ENCODE peak calls at places on chromosomes 5 and 9, in four cellular contexts. M is cardiac fibroblast, V is astrocyte of the spinal cord, B is fibroblast of the aortic adventitia. I is an unnamed sample.

GRCh38 chr9:136085815-136086212 is 9.3 kb downstream of the NACC2 start:
- DNase-seq in B (no peak), V (no peak), M (no peak), I (no peak)

GRCh38 chr9:109278848-109279247 is 42.0 kb downstream of the EPB41L4B start:
- DNase-seq in B (no peak), M (no peak), V (no peak), I (no peak)

GRCh38 chr9:104941597-104941996 is 13.6 kb upstream of the ABCA1 start:
- DNase-seq in M (no peak), V (no peak), B (no peak), I (no peak)

GRCh38 chr5:16902846-16903245 is 33.2 kb downstream of the MYO10 start:
- DNase-seq in B (peak), V (no peak), M (no peak), I (peak)

GRCh38 chr9:91316093-91316492 is 45.6 kb downstream of the AUH start:
- DNase-seq in M (no peak), V (no peak), B (no peak), I (no peak)

GRCh38 chr5:147479431-147479830 is 30.4 kb downstream of the DPYSL3 start:
- DNase-seq in V (no peak), M (no peak), B (no peak), I (peak)

GRCh38 chr9:111094433-111095421 is 56.5 kb upstream of the LPAR1 start:
- DNase-seq in V (peak), M (peak), B (peak), I (peak)

GRCh38 chr5:180589771-180590542 is 1.3 kb downstream of the SCGB3A1 start:
- DNase-seq in B (no peak), M (no peak), V (no peak), I (no peak)

GRCh38 chr5:122019936-122020590 is 58.0 kb downstream of the LOX start:
- DNase-seq in B (no peak), M (peak), V (peak), I (no peak)

GRCh38 chr9:122179690-122180074 is 20.0 kb downstream of the MORN5 start:
- DNase-seq in V (no peak), B (peak), M (peak), I (no peak)

GRCh38 chr9:95102001-95102433 is 215.5 kb downstream of the FANCC start:
- DNase-seq in M (no peak), V (no peak), B (no peak), I (no peak)

GRCh38 chr9:93307468-93308157 is 123.7 kb downstream of the WNK2 start:
- DNase-seq in M (no peak), B (no peak), V (no peak), I (no peak)

GRCh38 chr9:982660-983240 is 6.3 kb downstream of the DMRT3 start:
- DNase-seq in M (no peak), B (no peak), V (no peak), I (no peak)

GRCh38 chr9:132144708-132145365 is 17.0 kb upstream of the NTNG2 start:
- DNase-seq in B (peak), M (peak), V (peak), I (no peak)

GRCh38 chr9:100100268-100100667 is 1.2 kb downstream of the INVS start:
- DNase-seq in B (no peak), M (no peak), V (no peak), I (no peak)

GRCh38 chr5:172642046-172642409 is 965 bp downstream of the NEURL1B start:
- DNase-seq in M (no peak), V (peak), B (no peak), I (peak)

GRCh38 chr5:143316844-143317631 is 86.4 kb downstream of the NR3C1 start:
- DNase-seq in M (peak), V (no peak), B (peak), I (no peak)

GRCh38 chr9:70079364-70080103 is 35.9 kb downstream of the MAMDC2 start:
- DNase-seq in B (peak), M (peak), V (no peak), I (peak)

GRCh38 chr9:96327694-96328352 is 25.8 kb upstream of the HSD17B3 start:
- DNase-seq in B (peak), M (peak), V (peak), I (peak)

GRCh38 chr5:166726406-166726805 is 1565.0 kb upstream of the WWC1 start:
- DNase-seq in V (no peak), B (no peak), M (no peak), I (no peak)

GRCh38 chr9:95082401-95083084 is 235.0 kb downstream of the FANCC start:
- DNase-seq in M (no peak), V (no peak), B (no peak), I (no peak)

GRCh38 chr9:35287986-35288515 is 126.2 kb downstream of the UNC13B start:
- DNase-seq in B (peak), V (no peak), M (peak), I (no peak)

DNA sequence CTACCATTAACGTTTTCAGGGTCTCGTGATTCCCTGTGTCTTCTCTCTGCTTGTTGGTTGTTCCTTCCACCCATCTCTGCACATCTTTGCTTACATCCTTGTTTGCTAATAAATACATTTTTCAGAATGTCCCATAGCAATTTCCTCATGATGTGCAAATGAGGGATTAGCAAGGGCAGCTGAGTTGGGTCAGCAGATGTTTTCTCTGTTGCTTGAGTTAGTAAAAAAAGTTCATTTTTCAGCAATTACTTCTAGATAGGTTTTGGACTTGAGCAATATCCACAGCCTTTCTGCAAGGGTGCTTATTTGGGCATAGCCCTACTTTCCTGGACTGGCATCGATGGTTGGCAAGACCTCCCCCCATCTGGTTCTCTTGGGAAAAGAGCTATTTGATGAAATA is 4.8 kb upstream of the TNFSF15 start:
- DNase-seq in B (no peak), V (no peak), M (no peak), I (no peak)
- H3K4me3 ChIP-seq in B (no peak), V (no peak), M (no peak), I (no peak)

GRCh38 chr9:114503009-114503408 is 2.3 kb downstream of the WHRN start:
- DNase-seq in B (no peak), V (no peak), M (no peak), I (no peak)

GRCh38 chr9:114504341-114505186 is 709 bp downstream of the WHRN start:
- DNase-seq in B (no peak), M (no peak), V (peak), I (peak)

GRCh38 chr9:114501786-114502682 is 3.2 kb downstream of the WHRN start:
- DNase-seq in V (peak), M (no peak), B (no peak), I (peak)

GRCh38 chr9:114505187-114506081 is at the start of gene WHRN:
- DNase-seq in B (peak), V (peak), M (peak), I (peak)

DNA sequence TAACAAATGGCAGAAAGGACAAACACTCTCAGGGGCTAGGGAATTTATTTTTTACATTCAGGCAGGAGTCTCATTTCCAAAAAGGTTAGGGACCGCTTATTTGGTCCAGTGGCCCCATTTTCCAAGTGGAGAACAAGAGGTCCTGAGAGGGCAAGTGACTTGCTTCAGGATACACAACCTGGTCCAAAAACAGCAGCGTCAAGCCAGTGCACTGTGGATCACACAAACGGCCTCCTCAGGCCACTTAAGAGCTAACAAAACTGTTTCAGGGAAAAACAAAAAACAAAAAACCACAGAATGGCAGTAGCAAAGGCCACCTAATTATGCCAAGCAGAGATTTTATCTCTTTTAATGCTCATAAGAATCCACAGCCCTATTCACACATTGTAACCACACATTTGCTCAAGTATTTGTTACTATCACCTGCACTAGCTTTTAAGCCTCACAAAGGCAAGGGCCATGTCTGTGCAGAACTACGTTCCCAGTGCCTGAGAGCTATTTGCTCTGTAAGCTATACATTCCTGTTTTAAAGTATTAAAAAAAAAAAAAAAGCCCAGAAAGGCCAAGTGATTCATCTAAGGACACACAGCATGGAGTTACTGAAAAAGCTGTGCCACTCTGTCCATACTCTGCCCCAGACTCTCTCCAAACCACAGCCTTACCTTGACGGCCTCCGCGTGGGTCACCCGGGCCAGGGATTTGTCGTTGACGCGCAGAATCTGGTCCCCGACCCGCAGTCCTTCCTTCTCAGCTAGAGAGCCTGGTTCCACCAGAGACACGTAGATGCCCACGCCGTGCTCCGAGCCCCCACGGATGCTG is 1.5 kb downstream of the WHRN start:
- DNase-seq in M (no peak), V (no peak), B (no peak), I (no peak)
- H3K4me3 ChIP-seq in M (no peak), V (peak), B (peak), I (no peak)

DNA sequence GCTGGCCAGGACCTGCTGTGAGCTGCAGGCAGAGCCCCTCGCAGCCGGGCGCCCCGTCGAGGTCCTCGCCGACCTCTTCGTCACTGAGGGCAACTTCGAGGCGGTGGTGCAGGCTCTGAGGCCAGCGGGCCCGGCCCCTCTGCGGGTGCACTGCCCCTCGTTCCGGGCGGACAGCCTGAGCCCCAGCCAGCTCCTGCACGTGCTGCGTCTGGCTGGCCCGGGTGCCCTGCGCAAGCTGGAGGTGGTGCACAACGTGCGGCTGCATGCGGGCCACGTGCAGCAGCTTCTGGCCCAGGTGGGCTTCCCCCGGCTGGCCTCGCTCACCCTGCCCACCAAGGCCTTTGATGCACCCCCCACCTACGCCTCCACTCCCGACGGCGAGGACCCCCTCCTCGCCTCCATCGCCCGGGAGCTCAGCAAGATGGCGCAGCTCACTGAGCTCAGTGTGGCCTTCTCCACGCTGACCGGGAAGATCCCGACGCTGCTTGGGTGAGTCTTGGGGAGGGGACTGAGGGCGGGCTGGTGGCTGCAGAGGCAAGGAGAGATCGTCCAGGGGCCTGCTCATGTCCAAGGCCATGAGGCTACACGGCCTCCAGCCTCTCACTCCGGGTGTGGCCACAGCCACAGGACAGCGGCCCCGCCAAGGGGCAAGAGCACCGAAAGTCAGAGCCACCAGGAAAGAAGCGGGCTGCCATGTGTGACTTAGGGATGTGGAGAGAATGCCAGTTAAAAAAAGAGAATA is 825 bp downstream of the LRRC14B start:
- DNase-seq in M (no peak), V (no peak), B (no peak), I (no peak)
- H3K4me3 ChIP-seq in M (no peak), V (no peak), B (no peak), I (no peak)

GRCh38 chr5:75659791-75660453 is 48.7 kb downstream of the ANKDD1B start:
- DNase-seq in V (no peak), B (no peak), M (no peak), I (no peak)
- H3K4me3 ChIP-seq in V (no peak), B (no peak), M (no peak), I (no peak)

DNA sequence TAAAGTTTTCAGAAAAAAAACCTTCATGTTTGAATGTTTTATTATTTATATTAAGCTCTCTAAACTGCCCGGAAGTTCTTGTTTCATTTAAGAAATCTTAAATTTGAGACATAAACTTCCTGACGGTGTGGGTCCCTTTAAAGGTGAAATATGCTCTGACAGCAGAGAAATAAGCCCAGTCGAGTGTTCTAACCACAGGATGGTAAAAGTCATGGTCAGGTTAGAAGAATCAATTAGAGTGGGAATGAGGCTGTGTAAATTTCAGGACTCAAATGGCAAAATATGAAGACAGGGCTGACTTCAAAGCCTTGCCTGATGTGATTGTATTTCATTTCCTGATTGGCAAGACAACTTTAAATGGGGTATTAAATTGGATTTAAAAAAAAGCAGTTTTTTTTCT is 432.9 kb upstream of the BRINP1 start:
- DNase-seq in B (no peak), V (no peak), M (no peak), I (no peak)
- H3K4me3 ChIP-seq in B (no peak), V (no peak), M (no peak), I (no peak)

GRCh38 chr9:88737031-88737430 is 202.1 kb downstream of the NXNL2 start:
- DNase-seq in M (no peak), B (peak), V (peak), I (no peak)
- H3K4me3 ChIP-seq in M (no peak), B (no peak), V (no peak), I (no peak)

GRCh38 chr9:134375430-134376385 is 49.5 kb downstream of the RXRA start:
- DNase-seq in V (peak), B (peak), M (no peak), I (peak)
- H3K4me3 ChIP-seq in V (no peak), B (no peak), M (no peak), I (no peak)

DNA sequence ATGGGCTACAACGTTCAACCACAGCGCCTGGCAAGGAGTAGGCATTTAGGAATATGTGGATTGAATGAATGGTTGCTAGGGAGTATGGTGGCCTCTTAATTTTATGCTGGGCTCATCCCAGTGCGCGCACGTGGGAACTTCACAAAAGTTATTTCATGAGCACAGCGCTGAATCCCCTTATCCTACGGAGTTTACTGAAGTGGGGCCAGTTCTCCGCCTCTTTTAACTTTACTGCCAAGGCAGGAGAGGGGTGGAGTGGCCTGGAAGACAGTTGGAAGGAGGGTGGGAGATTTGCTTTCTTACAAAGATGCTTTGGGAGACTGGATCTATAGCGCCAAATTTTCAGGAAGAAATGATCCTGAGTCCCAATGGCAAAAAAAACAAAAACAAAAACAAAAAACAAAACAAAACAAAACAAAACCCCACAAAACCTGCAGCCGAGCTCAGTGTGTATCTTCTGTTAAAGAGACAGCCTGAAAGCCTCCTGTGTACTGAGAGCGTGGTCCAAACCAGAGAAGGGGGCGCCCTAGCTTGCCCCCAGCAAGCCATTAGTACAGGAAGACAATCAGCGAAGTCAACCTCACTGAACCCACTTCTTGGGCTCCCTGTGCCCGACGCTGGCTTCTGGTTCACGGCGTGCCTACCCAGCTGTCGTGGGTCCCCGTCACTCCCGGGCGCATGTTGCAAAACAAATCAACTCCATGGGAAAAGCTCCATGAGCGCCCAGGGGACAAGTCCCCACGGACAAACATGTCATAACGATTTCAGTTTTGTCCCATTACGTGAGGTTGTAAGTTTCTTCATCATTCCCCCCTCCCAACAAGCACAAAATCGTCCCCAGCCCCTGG is 326.7 kb downstream of the SH3GL2 start:
- DNase-seq in B (no peak), V (no peak), M (no peak), I (no peak)
- H3K4me3 ChIP-seq in B (no peak), V (no peak), M (no peak), I (no peak)

GRCh38 chr5:60686164-60686563 is 13.8 kb downstream of the DEPDC1B start:
- DNase-seq in V (no peak), M (no peak), B (no peak), I (no peak)
- H3K4me3 ChIP-seq in V (no peak), M (no peak), B (no peak), I (no peak)